ENCODE peak calls at places on chromosomes 6 and 20, in six cellular contexts. Q, A, Y, M, W and P are unnamed samples.

GRCh38 chr6:96907498-96907897 is 9.8 kb upstream of the NDUFAF4 start:
- DNase-seq in M (no peak), W (peak), Q (no peak), Y (no peak), A (no peak), P (no peak)

GRCh38 chr6:149917679-149918078 is 5.2 kb downstream of the RAET1G start:
- DNase-seq in W (no peak), M (peak), Q (no peak), Y (no peak), A (no peak), P (no peak)

GRCh38 chr6:43910638-43911353 is 140.8 kb downstream of the VEGFA start:
- DNase-seq in M (no peak), A (no peak), W (peak), Y (peak), Q (no peak), P (no peak)

GRCh38 chr20:49397525-49397924 is 84.9 kb downstream of the KCNB1 start:
- DNase-seq in Y (no peak), M (no peak), A (no peak), Q (peak), W (peak), P (no peak)

GRCh38 chr6:113551168-113551567 is 306.0 kb upstream of the MARCKS start:
- DNase-seq in W (no peak), Y (no peak), Q (no peak), A (no peak), M (no peak), P (no peak)

GRCh38 chr6:8245736-8246135 is 143.4 kb upstream of the EEF1E1 start:
- DNase-seq in A (no peak), M (no peak), W (no peak), Y (no peak), Q (no peak), P (no peak)

GRCh38 chr6:84350397-84350796 is 123.0 kb upstream of the CEP162 start:
- DNase-seq in W (peak), Q (no peak), M (no peak), A (no peak), Y (no peak), P (no peak)

GRCh38 chr20:32743237-32744112 is at the start of gene COMMD7:
- DNase-seq in M (peak), Q (no peak), W (peak), Y (no peak), A (peak), P (peak)

GRCh38 chr6:122610690-122611455 is 668 bp downstream of the PKIB start:
- DNase-seq in M (peak), A (peak), W (peak), Y (no peak), Q (peak), P (peak)

GRCh38 chr6:24329451-24329850 is 28.4 kb downstream of the DCDC2 start:
- DNase-seq in A (no peak), M (no peak), W (no peak), Y (no peak), Q (no peak), P (no peak)

GRCh38 chr6:5036309-5036708 is 32.5 kb upstream of the RPP40 start:
- DNase-seq in W (peak), Y (peak), Q (no peak), A (no peak), M (no peak), P (no peak)

GRCh38 chr6:115358616-115359015 is 702.1 kb downstream of the FRK start:
- DNase-seq in Q (no peak), A (no peak), M (no peak), W (no peak), Y (no peak), P (no peak)

GRCh38 chr20:63183422-63184146 is 32.3 kb downstream of the YTHDF1 start:
- DNase-seq in W (peak), A (no peak), Y (peak), M (peak), Q (peak), P (peak)

GRCh38 chr6:133241088-133241900 is at the start of gene EYA4:
- DNase-seq in M (no peak), W (peak), Q (no peak), A (peak), Y (no peak), P (no peak)

GRCh38 chr6:39707962-39708683 is 17.1 kb downstream of the KIF6 start:
- DNase-seq in Q (no peak), W (no peak), A (no peak), M (no peak), Y (no peak), P (no peak)

GRCh38 chr6:112150363-112150762 is 63.0 kb downstream of the FAM229B start:
- DNase-seq in W (peak), M (no peak), A (no peak), Y (no peak), Q (no peak), P (no peak)

GRCh38 chr6:19851273-19852089 is 14.3 kb downstream of the ID4 start:
- DNase-seq in M (no peak), A (no peak), Q (peak), Y (peak), W (peak), P (no peak)

GRCh38 chr6:119445666-119446622 is 96.4 kb upstream of the MAN1A1 start:
- DNase-seq in Y (no peak), M (no peak), W (peak), Q (no peak), A (no peak), P (no peak)

GRCh38 chr6:161211380-161212035 is 62.4 kb downstream of the AGPAT4 start:
- DNase-seq in A (no peak), Y (no peak), Q (no peak), M (no peak), W (no peak), P (no peak)

GRCh38 chr6:25769983-25770382 is 15.4 kb downstream of the SLC17A4 start:
- DNase-seq in Y (no peak), A (no peak), M (no peak), W (no peak), Q (no peak), P (no peak)

GRCh38 chr6:7473805-7474329 is 67.6 kb upstream of the DSP start:
- DNase-seq in Y (no peak), W (no peak), Q (no peak), A (no peak), M (no peak), P (no peak)

GRCh38 chr6:113828984-113829701 is 28.0 kb upstream of the MARCKS start:
- DNase-seq in W (no peak), Q (no peak), A (no peak), Y (no peak), M (no peak), P (no peak)

GRCh38 chr20:33753143-33753542 is 21.3 kb downstream of the ZNF341 start:
- DNase-seq in W (no peak), M (no peak), Q (no peak), Y (no peak), A (no peak), P (no peak)

GRCh38 chr20:63082308-63082938 is 75.7 kb upstream of the BHLHE23 start:
- DNase-seq in Q (peak), W (peak), M (peak), Y (peak), A (no peak), P (peak)

GRCh38 chr20:47298624-47299023 is 57.9 kb downstream of the ZMYND8 start:
- DNase-seq in Q (no peak), M (no peak), Y (no peak), A (no peak), W (no peak), P (no peak)

GRCh38 chr6:47133230-47134000 is 91.3 kb upstream of the ADGRF1 start:
- DNase-seq in Q (no peak), Y (no peak), W (no peak), M (no peak), A (no peak), P (no peak)

GRCh38 chr6:40631760-40632159 is 44.6 kb upstream of the LRFN2 start:
- DNase-seq in W (no peak), Q (no peak), Y (no peak), A (no peak), M (no peak), P (no peak)

GRCh38 chr6:132205946-132206345 is 195.3 kb downstream of the MOXD1 start:
- DNase-seq in M (no peak), Q (no peak), Y (no peak), W (peak), A (no peak), P (no peak)